ENCODE peak calls at places on chromosomes 7 and 10, in seven cellular contexts. P is PC-3, J is GM23248, X is neural progenitor cell, W is GM23338, F is HCT116, K is hepatocyte. B is an unnamed sample.

GRCh38 chr10:93680414-93681047 is 21.9 kb downstream of the FRA10AC1 start:
- DNase-seq in X (peak; percentile 34), P (peak; percentile 78), J (peak; percentile 63), F (peak; percentile 34), K (peak; percentile 56), W (peak; percentile 27), B (no peak)

GRCh38 chr7:132771301-132771730 is 195.0 kb upstream of the PLXNA4 start:
- DNase-seq in K (no peak), J (peak; percentile 41), P (no peak), X (no peak), F (no peak), W (peak; percentile 21), B (no peak)

GRCh38 chr7:106155027-106155426 is 42.9 kb upstream of the SYPL1 start:
- DNase-seq in F (no peak), W (no peak), J (no peak), X (no peak), K (no peak), P (no peak), B (no peak)

GRCh38 chr7:149732111-149732561 is 41.3 kb downstream of the ZNF467 start:
- DNase-seq in J (no peak), F (no peak), X (no peak), K (no peak), W (no peak), P (no peak), B (no peak)

GRCh38 chr10:102627446-102628293 is 16.6 kb upstream of the TRIM8 start:
- DNase-seq in J (peak; percentile 79), W (peak; percentile 89), P (peak; percentile 25), X (peak; percentile 91), F (no peak), K (peak; percentile 83), B (no peak)

GRCh38 chr7:112668561-112668960 is 121.6 kb downstream of the TMEM168 start:
- DNase-seq in K (no peak), X (no peak), F (no peak), P (no peak), W (no peak), J (no peak), B (no peak)

GRCh38 chr10:127715782-127716378 is 21.1 kb upstream of the FOXI2 start:
- DNase-seq in F (peak; percentile 46), X (peak; percentile 53), K (no peak), J (peak; percentile 38), W (peak; percentile 67), P (peak; percentile 34), B (peak; percentile 42)

GRCh38 chr10:126179637-126180036 is 208.6 kb downstream of the ADAM12 start:
- DNase-seq in J (no peak), X (no peak), P (no peak), W (no peak), K (no peak), F (no peak), B (no peak)

GRCh38 chr7:109456116-109456515 is 886.4 kb downstream of the DNAJB9 start:
- DNase-seq in K (no peak), J (no peak), P (no peak), X (peak; percentile 8), W (peak; percentile 4), F (no peak), B (no peak)

GRCh38 chr7:2109251-2109935 is 123.4 kb downstream of the MAD1L1 start:
- DNase-seq in W (no peak), X (no peak), K (no peak), J (no peak), F (no peak), P (no peak), B (no peak)

GRCh38 chr7:117806011-117806410 is 67.2 kb downstream of the CTTNBP2 start:
- DNase-seq in K (no peak), P (no peak), X (no peak), W (no peak), J (no peak), F (no peak), B (no peak)

GRCh38 chr7:128167316-128167691 is 73.8 kb upstream of the LEP start:
- DNase-seq in J (peak; percentile 82), X (peak; percentile 71), F (no peak), K (peak; percentile 76), P (peak; percentile 16), W (peak; percentile 72), B (no peak)

GRCh38 chr10:66782776-66783175 is 143.1 kb upstream of the LRRTM3 start:
- DNase-seq in X (no peak), P (peak; percentile 69), W (no peak), K (no peak), J (peak; percentile 6), F (no peak), B (no peak)

GRCh38 chr10:104577861-104578480 is 63.1 kb upstream of the SORCS3 start:
- DNase-seq in W (peak; percentile 71), K (no peak), F (peak; percentile 61), J (no peak), P (no peak), X (peak; percentile 16), B (no peak)

DNA sequence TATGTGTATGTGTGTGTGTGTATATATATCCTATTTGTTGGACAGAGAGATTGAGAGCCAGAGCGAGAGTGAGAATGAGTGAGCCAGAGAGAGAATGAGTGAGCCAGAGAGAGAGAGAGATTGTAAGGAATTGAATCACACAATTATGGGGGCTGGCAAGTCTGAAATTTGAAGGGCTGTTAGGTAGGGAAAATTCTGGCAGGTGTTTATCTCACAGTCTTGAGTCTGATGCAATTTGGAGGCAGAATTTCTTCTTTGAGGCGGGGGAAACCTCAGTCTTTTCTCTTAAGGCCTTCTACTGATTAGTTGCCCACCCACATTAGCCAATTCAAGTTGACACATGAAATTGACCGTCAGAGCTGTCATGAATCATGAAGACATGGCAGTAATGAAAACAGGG is 41.0 kb upstream of the WASL start:
- DNase-seq in K (no peak), X (no peak), F (no peak), J (no peak), W (no peak), P (no peak), B (no peak)
- H3K4me2 ChIP-seq in K (no peak overlapping the region), X (no peak overlapping the region), F (no peak overlapping the region), J (no peak overlapping the region), W (no peak overlapping the region), P (no peak overlapping the region), B (no peak overlapping the region)

GRCh38 chr7:156019308-156019707 is 207.0 kb upstream of the SHH start:
- DNase-seq in F (no peak), J (no peak), P (no peak), X (no peak), W (no peak), K (no peak), B (no peak)

GRCh38 chr7:156022483-156023459 is 210.5 kb upstream of the SHH start:
- DNase-seq in J (no peak), F (no peak), W (no peak), K (no peak), P (no peak), X (no peak), B (no peak)

GRCh38 chr7:156019776-156020565 is 207.7 kb upstream of the SHH start:
- DNase-seq in F (no peak), K (no peak), W (no peak), P (no peak), J (no peak), X (no peak), B (no peak)

GRCh38 chr7:156020566-156020965 is 208.3 kb upstream of the SHH start:
- DNase-seq in W (no peak), F (no peak), X (no peak), J (no peak), K (no peak), P (no peak), B (no peak)

GRCh38 chr7:156021476-156021875 is 209.2 kb upstream of the SHH start:
- DNase-seq in P (no peak), F (no peak), X (no peak), K (no peak), W (no peak), J (no peak), B (no peak)
- TF ChIP-seq EZH2phosphoT487 in P (no peak), F (no peak), X (no peak), K (no peak), W (no peak), J (no peak), B (no peak)

DNA sequence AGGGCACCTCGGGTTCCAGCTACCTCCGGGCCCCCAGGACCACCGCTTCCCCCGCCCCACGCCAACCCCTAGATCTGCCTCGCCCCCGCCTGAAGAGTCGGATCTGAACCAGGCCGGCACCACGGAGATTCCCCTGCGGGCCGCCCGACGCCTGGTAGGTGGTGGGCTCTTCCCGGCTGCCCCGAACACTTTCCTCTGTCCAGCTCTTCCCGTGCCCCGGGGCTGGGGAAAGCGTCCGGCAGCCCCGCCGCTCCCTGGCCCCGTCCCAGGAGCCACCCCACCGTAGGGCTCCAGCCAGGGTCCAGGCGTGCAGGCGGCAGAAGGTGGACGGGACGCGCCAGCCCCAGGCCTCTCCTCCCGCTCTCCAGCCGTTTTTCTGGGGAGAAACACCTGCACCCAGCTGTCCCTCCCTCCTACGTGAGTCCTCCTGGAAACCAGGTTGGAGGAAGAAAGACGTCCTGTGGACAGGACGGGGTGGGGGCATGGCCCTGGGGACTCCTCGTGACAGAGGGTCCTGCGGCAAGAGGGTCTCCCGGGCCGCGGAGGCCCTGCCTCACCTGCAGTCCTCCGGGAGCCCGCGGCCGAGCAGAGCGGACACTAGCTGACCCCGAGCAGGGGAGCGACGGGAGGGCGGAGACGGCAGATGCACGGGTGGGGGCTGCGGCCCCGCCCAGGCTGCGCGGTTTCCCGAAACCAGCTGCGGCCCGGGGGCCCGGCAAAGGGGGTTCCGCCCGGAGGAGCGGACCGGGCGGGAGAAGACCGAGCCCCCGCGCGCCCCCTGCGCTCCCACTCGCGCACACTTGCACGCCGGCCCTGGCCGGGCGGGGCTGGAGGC is at the start of gene TMEM176B:
- DNase-seq in K (peak; percentile 86), X (peak; percentile 32), W (peak; percentile 40), J (no peak), F (no peak), P (no peak), B (no peak)
- TF ChIP-seq EZH2 in K (peak; percentile 45), X (peak; percentile 87), W (peak; percentile 89), J (no peak), F (no peak), P (no peak), B (no peak)

GRCh38 chr10:28977518-28977917 is 300.2 kb downstream of the BAMBI start:
- DNase-seq in F (no peak), J (no peak), K (no peak), P (no peak), W (no peak), X (no peak), B (no peak)

GRCh38 chr10:28980264-28980663 is 302.9 kb downstream of the BAMBI start:
- DNase-seq in P (no peak), W (peak; percentile 33), X (no peak), F (peak; percentile 31), K (no peak), J (no peak), B (no peak)

GRCh38 chr10:28971255-28971654 is 293.9 kb downstream of the BAMBI start:
- DNase-seq in F (no peak), K (no peak), J (no peak), P (no peak), W (no peak), X (no peak), B (no peak)

GRCh38 chr10:28973309-28973972 is 296.1 kb downstream of the BAMBI start:
- DNase-seq in F (no peak), W (no peak), K (no peak), X (no peak), J (no peak), P (no peak), B (no peak)

DNA sequence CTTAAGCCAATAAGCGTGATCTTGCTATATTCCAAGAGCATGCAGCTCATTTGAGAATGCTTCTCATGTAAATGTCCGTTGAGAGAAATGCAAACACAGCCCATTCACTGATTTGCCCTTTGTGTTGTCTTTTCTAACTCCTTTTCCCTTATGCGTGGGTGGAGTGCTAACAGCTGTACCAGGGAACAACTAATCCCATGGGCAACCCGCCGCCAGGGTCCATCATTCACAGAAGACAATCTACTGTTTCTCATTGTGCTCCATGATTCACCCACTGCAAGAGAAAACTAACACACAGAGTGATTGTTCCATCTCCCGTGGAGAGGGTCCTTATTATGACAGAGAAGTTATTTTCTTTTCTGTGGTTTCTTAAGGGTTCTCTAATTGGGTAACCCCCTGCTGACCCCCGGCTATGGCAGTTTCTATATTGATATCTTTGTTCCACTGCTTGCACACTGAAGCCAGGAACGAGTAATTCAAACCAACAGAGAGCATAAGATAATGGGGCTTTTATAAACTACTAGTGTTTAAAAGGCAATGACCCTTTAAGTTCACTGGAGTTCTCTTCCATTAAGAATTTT is 298.7 kb downstream of the BAMBI start:
- DNase-seq in P (no peak), W (no peak), F (no peak), X (peak; percentile 34), K (peak; percentile 42), J (no peak), B (no peak)
- H3K4me2 ChIP-seq in P (no peak overlapping the region), W (peak overlapping the region; percentile 21), F (no peak overlapping the region), X (peak overlapping the region; percentile 38), K (no peak overlapping the region), J (no peak overlapping the region), B (no peak overlapping the region)

B was measured in MM.1S.